ENCODE peak calls at places on chromosome 11, in six cellular contexts. D, T, U, M, X and C are unnamed samples.

GRCh38 chr11:797300-798092 is 585 bp downstream of the SLC25A22 start:
- DNase-seq in T (peak; percentile 79), D (peak; percentile 73), M (peak; percentile 76), U (peak; percentile 84), X (peak; percentile 69), C (no peak)

GRCh38 chr11:116537736-116538135 is 235.1 kb downstream of the BUD13 start:
- DNase-seq in X (no peak), M (no peak), U (no peak), D (no peak), T (no peak), C (no peak)

GRCh38 chr11:94895971-94896370 is 77.4 kb downstream of the CWC15 start:
- DNase-seq in M (no peak), T (peak; percentile 43), D (peak; percentile 89), U (no peak), X (no peak), C (no peak)

GRCh38 chr11:104776501-104777170 is 121.6 kb downstream of the CASP12 start:
- DNase-seq in X (no peak), U (no peak), T (no peak), D (no peak), M (no peak), C (no peak)

GRCh38 chr11:26287067-26287518 is 44.8 kb upstream of the ANO3 start:
- DNase-seq in T (no peak), X (no peak), M (no peak), U (no peak), D (peak; percentile 63), C (no peak)

GRCh38 chr11:103993502-103993901 is 42.9 kb upstream of the DDI1 start:
- DNase-seq in U (no peak), M (no peak), X (no peak), D (peak; percentile 36), T (no peak), C (no peak)

GRCh38 chr11:12802418-12803085 is 128.3 kb downstream of the TEAD1 start:
- DNase-seq in D (peak; percentile 58), T (no peak), M (peak; percentile 88), X (peak; percentile 95), U (peak; percentile 73), C (peak; percentile 54)

GRCh38 chr11:127056338-127056971 is 55.9 kb upstream of the KIRREL3 start:
- DNase-seq in M (no peak), D (no peak), U (no peak), T (no peak), X (no peak), C (no peak)

GRCh38 chr11:120532511-120533196 is 21.1 kb downstream of the GRIK4 start:
- DNase-seq in M (no peak), D (peak; percentile 58), U (peak; percentile 62), X (no peak), T (no peak), C (no peak)

GRCh38 chr11:128531588-128531987 is 55.8 kb downstream of the ETS1 start:
- DNase-seq in M (no peak), U (no peak), D (no peak), T (no peak), X (no peak), C (no peak)

GRCh38 chr11:110035339-110035738 is 57.9 kb upstream of the ZC3H12C start:
- DNase-seq in T (no peak), D (no peak), M (no peak), X (no peak), U (no peak), C (no peak)

GRCh38 chr11:60680455-60681119 is 18.8 kb upstream of the MS4A8 start:
- DNase-seq in D (no peak), U (no peak), T (no peak), X (no peak), M (no peak), C (no peak)

GRCh38 chr11:927871-928270 is 2.2 kb downstream of the AP2A2 start:
- DNase-seq in U (no peak), D (no peak), M (peak; percentile 53), X (no peak), T (no peak), C (no peak)

GRCh38 chr11:102046841-102047240 is 396 bp upstream of the CFAP300 start:
- DNase-seq in D (peak; percentile 33), T (no peak), M (no peak), X (no peak), U (no peak), C (no peak)

GRCh38 chr11:111021131-111021530 is 224.4 kb upstream of the POU2AF2 start:
- DNase-seq in D (no peak), T (no peak), U (peak; percentile 32), X (no peak), M (no peak), C (no peak)

GRCh38 chr11:61488651-61489291 is 19.8 kb upstream of the LRRC10B start:
- DNase-seq in T (no peak), M (peak; percentile 86), U (peak; percentile 70), D (peak; percentile 30), X (peak; percentile 81), C (no peak)

GRCh38 chr11:134955281-134955680 is 543.2 kb upstream of the B3GAT1 start:
- DNase-seq in T (no peak), U (no peak), X (no peak), D (no peak), M (no peak), C (no peak)

GRCh38 chr11:88979641-88980040 is 86.1 kb downstream of the GRM5 start:
- DNase-seq in D (peak; percentile 62), M (no peak), T (peak; percentile 24), U (no peak), X (no peak), C (no peak)

GRCh38 chr11:116885951-116886629 is 48.7 kb upstream of the APOA1 start:
- DNase-seq in M (no peak), T (no peak), X (peak; percentile 35), U (peak; percentile 61), D (peak; percentile 73), C (no peak)

GRCh38 chr11:15011741-15012140 is 39.6 kb upstream of the CALCA start:
- DNase-seq in D (no peak), U (no peak), T (no peak), X (no peak), M (no peak), C (no peak)

GRCh38 chr11:123052884-123053721 is 8.8 kb downstream of the HSPA8 start:
- DNase-seq in U (no peak), D (no peak), T (no peak), M (no peak), X (no peak), C (no peak)

GRCh38 chr11:122214567-122214966 is 98.6 kb upstream of the BLID start:
- DNase-seq in T (no peak), D (no peak), U (no peak), X (no peak), M (no peak), C (no peak)

GRCh38 chr11:118574636-118575035 is 2.4 kb downstream of the ARCN1 start:
- DNase-seq in D (peak; percentile 16), T (no peak), X (no peak), M (no peak), U (no peak), C (no peak)
- H3K4me3 ChIP-seq in D (peak overlapping the region; percentile 77), T (peak overlapping the region; percentile 96), X (no peak overlapping the region), M (no peak overlapping the region), U (peak overlapping the region; percentile 99), C (peak overlapping the region; percentile 96)

DNA sequence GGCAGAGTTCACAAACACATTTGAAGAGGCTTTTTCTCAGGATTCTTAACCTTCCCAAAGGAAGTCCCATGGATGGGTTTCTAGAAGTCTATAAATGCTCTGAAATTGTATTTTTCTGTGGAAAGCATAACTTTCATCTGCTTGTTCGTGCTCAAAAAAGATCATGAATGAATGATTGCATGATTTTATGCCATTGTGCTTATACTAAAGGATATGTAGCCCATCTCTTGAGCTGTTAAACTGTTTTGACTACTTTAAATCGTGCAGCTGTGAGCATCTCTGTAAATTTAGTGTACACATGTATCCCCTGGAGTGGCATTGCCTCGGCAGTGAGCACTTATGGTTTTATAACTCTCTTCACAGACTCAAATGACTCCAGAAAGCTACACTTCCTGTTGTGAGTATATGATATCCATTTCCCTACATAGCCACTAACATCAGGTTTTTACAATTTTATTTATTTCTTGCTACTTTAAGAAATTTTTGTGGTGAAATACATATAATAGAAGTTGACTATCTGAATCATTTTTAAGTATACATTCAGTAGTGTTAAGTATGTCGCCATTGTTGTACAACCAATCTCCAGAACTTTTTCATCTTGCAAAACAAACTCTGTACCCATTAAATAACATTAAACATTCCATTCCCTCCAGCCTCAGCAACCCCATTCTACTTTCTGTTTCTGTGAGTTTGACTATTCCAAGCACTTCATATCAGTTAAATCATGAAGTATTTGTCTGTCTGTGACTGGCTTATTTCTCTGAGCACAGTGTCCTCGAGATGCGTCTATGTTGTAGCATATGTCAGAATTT is 8.0 kb downstream of the NEAT1 start:
- DNase-seq in M (no peak), X (peak; percentile 35), U (no peak), D (peak; percentile 75), T (no peak), C (no peak)
- H3K4me3 ChIP-seq in M (no peak overlapping the region), X (no peak overlapping the region), U (no peak overlapping the region), D (peak overlapping the region; percentile 16), T (peak overlapping the region; percentile 86), C (peak overlapping the region; percentile 20)

GRCh38 chr11:62554377-62554776 is 7.8 kb upstream of the AHNAK start:
- DNase-seq in M (no peak), D (no peak), U (peak; percentile 44), T (no peak), X (no peak), C (no peak)

GRCh38 chr11:62556872-62557631 is 10.4 kb upstream of the AHNAK start:
- DNase-seq in D (no peak), T (no peak), M (peak; percentile 60), U (no peak), X (no peak), C (no peak)

GRCh38 chr11:62558669-62559068 is 12.1 kb upstream of the AHNAK start:
- DNase-seq in M (no peak), T (no peak), X (no peak), D (no peak), U (no peak), C (no peak)

GRCh38 chr11:62555464-62556092 is 9.0 kb upstream of the AHNAK start:
- DNase-seq in D (peak; percentile 67), U (peak; percentile 49), X (no peak), M (peak; percentile 53), T (no peak), C (no peak)

GRCh38 chr11:62556102-62556871 is 9.7 kb upstream of the AHNAK start:
- DNase-seq in U (peak; percentile 85), D (peak; percentile 99), M (peak; percentile 87), T (peak; percentile 93), X (peak; percentile 84), C (peak; percentile 97)
- H3K4me3 ChIP-seq in U (no peak overlapping the region), D (peak overlapping the region; percentile 16), M (no peak overlapping the region), T (peak overlapping the region; percentile 23), X (no peak overlapping the region), C (peak overlapping the region; percentile 23)

DNA sequence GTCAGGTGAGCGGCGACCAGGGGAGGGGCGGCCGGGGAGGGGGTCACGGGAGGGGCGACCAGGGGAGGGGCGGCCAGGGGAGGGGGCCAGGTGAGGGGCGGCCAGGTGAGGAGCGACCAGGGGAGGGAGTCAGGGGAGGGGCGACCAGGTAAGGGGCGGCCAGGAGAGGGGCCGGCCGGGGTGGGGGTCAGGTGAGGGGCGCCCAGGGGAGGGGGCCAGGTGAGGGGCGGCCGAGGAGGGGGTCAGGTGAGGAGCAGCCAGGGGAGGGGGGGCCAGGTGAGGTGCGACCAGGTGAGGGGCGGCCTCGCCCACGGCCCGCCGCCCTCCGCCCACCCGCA is 363 bp downstream of the TESMIN start:
- DNase-seq in U (no peak), X (no peak), M (no peak), T (no peak), D (no peak), C (no peak)
- H3K4me3 ChIP-seq in U (peak overlapping the region; percentile 65), X (no peak overlapping the region), M (peak overlapping the region; percentile 15), T (no peak overlapping the region), D (no peak overlapping the region), C (peak overlapping the region; percentile 38)